ENCODE peak calls at places on chromosomes 5 and 9, in eight cellular contexts. One of them, this sample, is unnamed.

GRCh38 chr9:121750259-121750714 is 98.9 kb downstream of the DAB2IP start:
- DNase-seq in cardiac muscle cell: no peak
- DNase-seq in A549: no peak
- DNase-seq in NCI-H510A: no peak
- DNase-seq in omental fat pad: no peak
- DNase-seq in GM12878: no peak
- DNase-seq in ELR: no peak
- DNase-seq in HuH-7.5: no peak
- DNase-seq in this sample: no peak

GRCh38 chr9:123372766-123373446 is 16.9 kb downstream of the CRB2 start:
- DNase-seq in cardiac muscle cell: no peak
- DNase-seq in A549: no peak
- DNase-seq in NCI-H510A: no peak
- DNase-seq in omental fat pad: no peak
- DNase-seq in GM12878: no peak
- DNase-seq in ELR: no peak
- DNase-seq in HuH-7.5: no peak
- DNase-seq in this sample: no peak

GRCh38 chr5:138466900-138467710 is 1.8 kb downstream of the EGR1 start:
- DNase-seq in cardiac muscle cell: no peak
- DNase-seq in A549: no peak
- DNase-seq in NCI-H510A: no peak
- DNase-seq in omental fat pad: no peak
- DNase-seq in GM12878: no peak
- DNase-seq in ELR: peak
- DNase-seq in HuH-7.5: no peak
- DNase-seq in this sample: no peak

GRCh38 chr9:22037954-22038690 is 29.0 kb upstream of the CDKN2B start:
- DNase-seq in cardiac muscle cell: no peak
- DNase-seq in A549: no peak
- DNase-seq in NCI-H510A: no peak
- DNase-seq in omental fat pad: no peak
- DNase-seq in GM12878: no peak
- DNase-seq in ELR: peak
- DNase-seq in HuH-7.5: no peak
- DNase-seq in this sample: peak

GRCh38 chr9:88953401-88954029 is 37.8 kb upstream of the S1PR3 start:
- DNase-seq in cardiac muscle cell: no peak
- DNase-seq in A549: no peak
- DNase-seq in NCI-H510A: no peak
- DNase-seq in omental fat pad: no peak
- DNase-seq in GM12878: no peak
- DNase-seq in ELR: peak
- DNase-seq in HuH-7.5: no peak
- DNase-seq in this sample: no peak

GRCh38 chr5:1797109-1797800 is 2.4 kb downstream of the MRPL36 start:
- DNase-seq in cardiac muscle cell: peak
- DNase-seq in A549: no peak
- DNase-seq in NCI-H510A: no peak
- DNase-seq in omental fat pad: no peak
- DNase-seq in GM12878: no peak
- DNase-seq in ELR: no peak
- DNase-seq in HuH-7.5: no peak
- DNase-seq in this sample: no peak

GRCh38 chr5:149646564-149646963 is 65.3 kb downstream of the ARHGEF37 start:
- DNase-seq in cardiac muscle cell: peak
- DNase-seq in A549: no peak
- DNase-seq in NCI-H510A: peak
- DNase-seq in omental fat pad: no peak
- DNase-seq in GM12878: no peak
- DNase-seq in ELR: no peak
- DNase-seq in HuH-7.5: no peak
- DNase-seq in this sample: peak

GRCh38 chr9:88991066-88992030 is at the start of gene S1PR3:
- DNase-seq in cardiac muscle cell: peak
- DNase-seq in A549: peak
- DNase-seq in NCI-H510A: no peak
- DNase-seq in omental fat pad: no peak
- DNase-seq in GM12878: no peak
- DNase-seq in ELR: peak
- DNase-seq in HuH-7.5: peak
- DNase-seq in this sample: peak

GRCh38 chr9:26551971-26552370 is 340.6 kb downstream of the CAAP1 start:
- DNase-seq in cardiac muscle cell: no peak
- DNase-seq in A549: no peak
- DNase-seq in NCI-H510A: no peak
- DNase-seq in omental fat pad: no peak
- DNase-seq in GM12878: no peak
- DNase-seq in ELR: no peak
- DNase-seq in HuH-7.5: no peak
- DNase-seq in this sample: no peak

GRCh38 chr9:121182976-121183375 is 18.7 kb downstream of the RAB14 start:
- DNase-seq in cardiac muscle cell: no peak
- DNase-seq in A549: no peak
- DNase-seq in NCI-H510A: no peak
- DNase-seq in omental fat pad: no peak
- DNase-seq in GM12878: no peak
- DNase-seq in ELR: no peak
- DNase-seq in HuH-7.5: no peak
- DNase-seq in this sample: no peak

GRCh38 chr9:132042324-132042723 is 37.3 kb downstream of the MED27 start:
- DNase-seq in cardiac muscle cell: no peak
- DNase-seq in A549: peak
- DNase-seq in NCI-H510A: no peak
- DNase-seq in omental fat pad: no peak
- DNase-seq in GM12878: no peak
- DNase-seq in ELR: peak
- DNase-seq in HuH-7.5: no peak
- DNase-seq in this sample: peak

GRCh38 chr5:109006129-109006528 is 258.4 kb downstream of the FER start:
- DNase-seq in cardiac muscle cell: no peak
- DNase-seq in A549: no peak
- DNase-seq in NCI-H510A: no peak
- DNase-seq in omental fat pad: no peak
- DNase-seq in GM12878: no peak
- DNase-seq in ELR: no peak
- DNase-seq in HuH-7.5: no peak
- DNase-seq in this sample: peak

GRCh38 chr9:13646500-13646899 is 367.0 kb upstream of the MPDZ start:
- DNase-seq in cardiac muscle cell: no peak
- DNase-seq in A549: no peak
- DNase-seq in NCI-H510A: no peak
- DNase-seq in omental fat pad: no peak
- DNase-seq in GM12878: no peak
- DNase-seq in ELR: no peak
- DNase-seq in HuH-7.5: no peak
- DNase-seq in this sample: no peak